ENCODE peak calls at places on chromosome 22, in four cellular contexts. I is heart left ventricle, R is testis, X is lung. Y is an unnamed sample.

GRCh38 chr22:28703436-28703835 is 23.8 kb upstream of the TTC28 start:
- DNase-seq in I (no peak), R (no peak), X (no peak), Y (no peak)

GRCh38 chr22:25976346-25976745 is 192.9 kb upstream of the SEZ6L start:
- DNase-seq in I (no peak), R (no peak), X (no peak), Y (no peak)

GRCh38 chr22:37235897-37236607 is 8.0 kb downstream of the RAC2 start:
- DNase-seq in I (no peak), R (no peak), X (no peak), Y (no peak)

GRCh38 chr22:43848366-43849171 is 13.7 kb downstream of the SULT4A1 start:
- DNase-seq in I (no peak), R (peak), X (no peak), Y (peak)

GRCh38 chr22:44738347-44738715 is 14.0 kb upstream of the ARHGAP8 start:
- DNase-seq in I (no peak), R (no peak), X (no peak), Y (no peak)

GRCh38 chr22:25165785-25166184 is 33.9 kb upstream of the CRYBB3 start:
- DNase-seq in I (no peak), R (no peak), X (no peak), Y (no peak)

GRCh38 chr22:42688914-42689275 is 31.8 kb downstream of the A4GALT start:
- DNase-seq in I (no peak), R (no peak), X (no peak), Y (no peak)

GRCh38 chr22:46071451-46072029 is 78.8 kb upstream of the PPARA start:
- DNase-seq in I (peak), R (peak), X (peak), Y (peak)

GRCh38 chr22:37275134-37275533 is 7.2 kb upstream of the CYTH4 start:
- DNase-seq in I (no peak), R (no peak), X (no peak), Y (no peak)

GRCh38 chr22:42271906-42272305 is 1.5 kb upstream of the TCF20 start:
- DNase-seq in I (no peak), R (no peak), X (no peak), Y (no peak)

GRCh38 chr22:44550666-44551491 is 52.8 kb upstream of the RTL6 start:
- DNase-seq in I (peak), R (peak), X (peak), Y (no peak)

GRCh38 chr22:32202539-32203180 is 2.2 kb downstream of the RFPL2 start:
- DNase-seq in I (peak), R (peak), X (peak), Y (no peak)

GRCh38 chr22:40572976-40573375 is 63.5 kb downstream of the MRTFA start:
- DNase-seq in I (no peak), R (no peak), X (no peak), Y (no peak)

GRCh38 chr22:46737105-46737975 is 712 bp downstream of the CERK start:
- DNase-seq in I (no peak), R (peak), X (no peak), Y (peak)

GRCh38 chr22:29503811-29504372 is 23.9 kb downstream of the NEFH start:
- DNase-seq in I (peak), R (peak), X (no peak), Y (no peak)

GRCh38 chr22:18060646-18061620 is 16.9 kb upstream of the PEX26 start:
- DNase-seq in I (no peak), R (no peak), X (no peak), Y (no peak)

GRCh38 chr22:37456351-37456750 is 29.1 kb upstream of the ELFN2 start:
- DNase-seq in I (no peak), R (no peak), X (no peak), Y (no peak)

GRCh38 chr22:46454910-46455269 is 82.5 kb downstream of the CELSR1 start:
- DNase-seq in I (no peak), R (no peak), X (no peak), Y (no peak)

GRCh38 chr22:29914165-29914564 is 31.2 kb downstream of the MTMR3 start:
- DNase-seq in I (no peak), R (no peak), X (no peak), Y (no peak)

GRCh38 chr22:48098243-48098935 is 1335.9 kb downstream of the TBC1D22A start:
- DNase-seq in I (no peak), R (no peak), X (no peak), Y (no peak)

GRCh38 chr22:36608987-36609386 is 80.0 kb upstream of the EIF3D start:
- DNase-seq in I (no peak), R (no peak), X (no peak), Y (no peak)

GRCh38 chr22:17083811-17084540 is 824 bp upstream of the IL17RA start:
- DNase-seq in I (no peak), R (no peak), X (no peak), Y (no peak)

GRCh38 chr22:32069579-32070372 is 26.7 kb downstream of the SLC5A1 start:
- DNase-seq in I (no peak), R (no peak), X (no peak), Y (no peak)

GRCh38 chr22:25970348-25970995 is 198.8 kb upstream of the SEZ6L start:
- DNase-seq in I (peak), R (no peak), X (no peak), Y (peak)

GRCh38 chr22:46461566-46462180 is 75.7 kb downstream of the CELSR1 start:
- DNase-seq in I (no peak), R (no peak), X (no peak), Y (no peak)

GRCh38 chr22:46803031-46803880 is 40.8 kb downstream of the TBC1D22A start:
- DNase-seq in I (no peak), R (peak), X (peak), Y (no peak)

GRCh38 chr22:25509391-25509791 is 55.1 kb upstream of the GRK3 start:
- DNase-seq in I (no peak), R (no peak), X (no peak), Y (no peak)

GRCh38 chr22:36938886-36939285 is 25.5 kb downstream of the CSF2RB start:
- DNase-seq in I (no peak), R (no peak), X (no peak), Y (no peak)

GRCh38 chr22:32325416-32325801 is 32.3 kb upstream of the RFPL3 start:
- DNase-seq in I (no peak), R (peak), X (no peak), Y (no peak)

GRCh38 chr22:47793304-47794101 is 1031.1 kb downstream of the TBC1D22A start:
- DNase-seq in I (no peak), R (no peak), X (peak), Y (no peak)

GRCh38 chr22:45551310-45552016 is 48.8 kb downstream of the FBLN1 start:
- DNase-seq in I (peak), R (peak), X (no peak), Y (no peak)

GRCh38 chr22:39457546-39458442 is 982 bp downstream of the MGAT3 start:
- DNase-seq in I (peak), R (peak), X (no peak), Y (no peak)
- H3K4me3 ChIP-seq in I (peak), R (peak), X (peak), Y (peak)

GRCh38 chr22:49433717-49434611 is 393.7 kb downstream of the BRD1 start:
- DNase-seq in I (no peak), R (no peak), X (no peak), Y (no peak)
- H3K4me3 ChIP-seq in I (no peak), R (no peak), X (no peak), Y (no peak)

GRCh38 chr22:27246558-27246957 is 555.0 kb downstream of the MN1 start:
- DNase-seq in I (no peak), R (no peak), X (no peak), Y (no peak)
- H3K4me3 ChIP-seq in I (no peak), R (no peak), X (no peak), Y (no peak)

DNA sequence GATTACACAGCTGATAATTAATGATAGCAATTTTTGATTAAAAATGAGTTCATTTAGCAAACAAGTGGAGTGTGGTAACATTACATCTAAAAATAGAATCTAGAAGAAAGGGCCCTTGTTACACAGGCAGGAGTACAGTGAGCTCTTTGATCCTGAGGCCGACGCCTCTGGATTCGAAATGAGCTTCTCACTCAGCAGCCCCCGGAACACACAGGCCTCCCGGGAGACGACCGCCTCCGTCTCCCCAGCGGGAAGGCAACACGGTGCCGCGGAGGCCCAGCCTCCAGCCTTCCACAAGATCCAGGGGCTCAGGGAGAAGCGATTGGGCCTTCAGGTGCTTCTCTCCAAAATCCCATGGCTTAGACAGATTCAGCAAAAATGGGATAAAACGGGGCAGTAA is 379.1 kb downstream of the BRD1 start:
- DNase-seq in I (no peak), R (peak), X (no peak), Y (no peak)
- H3K4me3 ChIP-seq in I (no peak), R (no peak), X (no peak), Y (peak)

GRCh38 chr22:22891139-22891621 is 3.6 kb downstream of the IGLL5 start:
- DNase-seq in I (no peak), R (no peak), X (no peak), Y (no peak)

GRCh38 chr22:22887621-22888503 is at the start of gene IGLL5:
- DNase-seq in I (no peak), R (no peak), X (no peak), Y (no peak)

GRCh38 chr22:22888509-22889353 is 1.1 kb downstream of the IGLL5 start:
- DNase-seq in I (no peak), R (no peak), X (no peak), Y (no peak)

GRCh38 chr22:22892096-22893052 is 4.8 kb downstream of the IGLL5 start:
- DNase-seq in I (no peak), R (no peak), X (no peak), Y (no peak)

DNA sequence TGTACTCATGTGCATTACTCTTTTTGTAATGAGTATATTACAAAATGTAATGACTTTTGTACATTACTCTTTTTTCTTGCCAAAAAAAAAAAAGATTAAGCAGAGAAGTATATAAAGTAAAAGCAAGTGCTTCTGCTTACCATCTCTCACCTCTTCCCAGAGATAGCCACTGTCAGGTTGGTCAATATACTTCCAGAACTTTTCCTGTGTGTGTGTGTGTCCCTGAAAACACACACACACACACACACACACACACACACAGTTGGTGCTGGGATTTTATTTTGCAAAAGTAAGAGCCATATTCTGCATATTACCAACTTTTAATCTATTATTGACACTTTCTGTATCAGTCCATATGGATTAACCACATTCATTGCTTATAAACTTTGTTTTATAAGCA is 2.5 kb downstream of the IGLL5 start:
- DNase-seq in I (no peak), R (no peak), X (no peak), Y (no peak)
- H3K4me3 ChIP-seq in I (no peak), R (no peak), X (no peak), Y (no peak)

DNA sequence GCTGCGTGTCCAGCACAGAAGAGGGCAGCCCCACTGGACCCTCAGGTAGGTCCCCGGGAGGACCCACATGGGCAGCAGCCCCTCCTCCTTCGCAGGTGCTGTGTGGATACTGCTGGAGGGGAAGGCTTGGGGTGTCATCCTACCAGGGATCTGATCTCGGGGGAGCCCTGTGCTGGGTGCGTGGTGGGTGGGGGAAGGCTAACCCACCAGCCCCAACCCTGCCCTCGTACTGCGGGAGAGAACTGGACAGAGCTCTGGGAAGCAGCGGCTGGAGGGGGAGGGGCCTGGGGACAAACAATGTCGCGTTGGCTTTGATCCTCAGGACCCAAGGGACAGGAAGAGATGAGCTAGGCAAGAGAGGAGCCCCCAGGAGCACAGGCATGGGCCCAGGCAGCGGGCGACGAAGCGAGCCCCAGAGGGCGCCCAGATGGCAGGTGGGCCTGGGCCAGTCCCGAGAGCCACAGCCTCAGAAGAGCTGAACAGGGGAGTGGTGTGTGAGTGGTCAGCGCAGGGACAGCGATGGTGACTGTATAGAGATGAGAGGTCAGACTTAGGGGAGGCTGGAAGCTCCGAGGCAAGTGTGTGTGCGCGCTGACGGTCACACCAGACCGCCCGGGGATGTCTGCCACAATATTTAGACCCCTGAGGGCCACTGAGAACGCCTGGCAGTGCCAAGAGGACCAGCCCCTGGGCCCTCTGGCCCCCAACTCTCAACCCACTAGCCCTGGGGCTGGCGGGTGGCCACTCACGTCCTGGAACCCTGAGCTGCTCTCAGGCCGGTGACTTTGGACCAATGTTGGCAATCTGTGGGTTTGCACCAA is 1.4 kb upstream of the PIM3 start:
- DNase-seq in I (peak), R (no peak), X (no peak), Y (no peak)
- H3K4me3 ChIP-seq in I (peak), R (peak), X (peak), Y (peak)

DNA sequence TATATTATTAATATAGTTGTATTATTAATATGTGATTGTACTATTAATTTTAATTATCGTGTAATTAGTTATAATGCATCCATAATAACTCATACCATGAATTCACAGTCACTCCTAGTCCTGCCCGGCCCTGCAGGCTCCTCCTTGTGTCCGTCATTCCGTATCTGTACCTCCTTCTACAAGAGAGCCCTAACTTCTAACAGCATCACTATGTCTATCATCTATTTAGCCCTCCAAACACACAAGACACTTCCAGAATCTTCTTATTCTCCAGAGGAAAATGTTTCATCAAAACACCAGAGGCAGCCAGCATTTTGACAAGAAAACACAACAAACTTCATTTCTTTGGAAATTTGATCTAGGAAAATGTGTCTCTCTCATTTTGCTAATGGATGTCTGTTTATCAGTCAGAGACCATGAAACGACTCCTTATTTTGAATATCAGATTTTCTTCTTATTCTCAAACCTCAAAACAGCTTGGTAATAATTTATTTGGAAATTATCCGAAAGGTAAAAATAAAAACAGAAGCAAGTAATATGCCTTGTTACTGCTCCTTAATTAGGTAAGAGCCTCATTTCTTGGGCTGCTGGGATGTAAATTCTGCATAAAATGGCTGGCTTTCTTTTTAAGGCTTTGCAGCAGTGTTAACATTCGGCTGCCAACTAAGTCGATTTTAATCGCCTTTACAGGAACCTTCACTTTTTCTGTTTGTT is 23.1 kb upstream of the SEPTIN5 start:
- DNase-seq in I (no peak), R (no peak), X (no peak), Y (no peak)
- H3K4me3 ChIP-seq in I (no peak), R (no peak), X (no peak), Y (peak)

GRCh38 chr22:49973018-49973965 is 12.7 kb downstream of the PIM3 start:
- DNase-seq in I (no peak), R (no peak), X (no peak), Y (no peak)

GRCh38 chr22:49971232-49972162 is 10.9 kb downstream of the PIM3 start:
- DNase-seq in I (peak), R (peak), X (peak), Y (peak)

GRCh38 chr22:49970528-49971231 is 10.1 kb downstream of the PIM3 start:
- DNase-seq in I (peak), R (peak), X (peak), Y (peak)

GRCh38 chr22:49969751-49970527 is 9.4 kb downstream of the PIM3 start:
- DNase-seq in I (no peak), R (no peak), X (no peak), Y (peak)

DNA sequence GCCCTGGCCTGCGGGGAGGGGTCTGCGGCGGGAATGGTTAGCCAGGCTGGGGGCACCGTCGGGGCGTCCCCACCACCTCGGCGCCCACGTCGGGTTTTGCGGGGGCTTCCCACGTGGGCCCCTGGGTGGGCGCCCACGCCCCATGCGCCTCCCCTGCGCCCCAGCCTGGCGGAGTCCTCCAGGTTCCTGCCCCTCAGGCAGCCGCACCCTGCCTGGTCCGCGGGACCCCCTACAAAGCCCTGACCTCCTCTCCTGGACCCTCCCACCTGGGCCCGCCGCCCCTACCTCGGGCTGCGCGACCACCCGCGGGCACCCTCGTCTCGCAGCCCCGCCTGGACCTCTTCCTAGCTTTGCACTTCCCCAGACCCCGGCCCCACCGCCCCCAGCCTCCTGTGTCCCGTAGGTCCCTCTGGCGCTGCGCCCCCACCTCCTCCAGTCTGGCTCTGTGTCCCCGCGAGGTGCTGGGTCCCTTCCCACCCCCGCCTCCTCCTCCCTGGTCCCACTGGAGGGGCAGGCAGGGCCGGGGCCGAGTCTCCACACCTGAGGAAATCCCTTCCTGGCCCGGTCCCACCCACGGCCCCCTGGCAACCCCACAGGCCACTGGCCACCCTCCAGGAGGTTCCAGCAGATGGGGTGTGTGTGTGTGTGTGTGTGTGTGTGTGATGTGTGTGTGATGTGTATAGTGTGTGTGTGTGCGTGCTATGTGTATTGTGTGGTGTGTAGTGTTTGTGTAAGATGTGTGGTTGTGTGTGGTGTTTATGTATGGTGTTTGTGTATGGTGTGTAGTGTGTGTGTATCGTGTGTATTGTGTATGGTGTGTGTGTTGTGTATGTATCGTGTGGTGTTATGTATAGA is 11.8 kb downstream of the PIM3 start:
- DNase-seq in I (peak), R (no peak), X (no peak), Y (peak)
- H3K4me3 ChIP-seq in I (peak), R (peak), X (no peak), Y (peak)

DNA sequence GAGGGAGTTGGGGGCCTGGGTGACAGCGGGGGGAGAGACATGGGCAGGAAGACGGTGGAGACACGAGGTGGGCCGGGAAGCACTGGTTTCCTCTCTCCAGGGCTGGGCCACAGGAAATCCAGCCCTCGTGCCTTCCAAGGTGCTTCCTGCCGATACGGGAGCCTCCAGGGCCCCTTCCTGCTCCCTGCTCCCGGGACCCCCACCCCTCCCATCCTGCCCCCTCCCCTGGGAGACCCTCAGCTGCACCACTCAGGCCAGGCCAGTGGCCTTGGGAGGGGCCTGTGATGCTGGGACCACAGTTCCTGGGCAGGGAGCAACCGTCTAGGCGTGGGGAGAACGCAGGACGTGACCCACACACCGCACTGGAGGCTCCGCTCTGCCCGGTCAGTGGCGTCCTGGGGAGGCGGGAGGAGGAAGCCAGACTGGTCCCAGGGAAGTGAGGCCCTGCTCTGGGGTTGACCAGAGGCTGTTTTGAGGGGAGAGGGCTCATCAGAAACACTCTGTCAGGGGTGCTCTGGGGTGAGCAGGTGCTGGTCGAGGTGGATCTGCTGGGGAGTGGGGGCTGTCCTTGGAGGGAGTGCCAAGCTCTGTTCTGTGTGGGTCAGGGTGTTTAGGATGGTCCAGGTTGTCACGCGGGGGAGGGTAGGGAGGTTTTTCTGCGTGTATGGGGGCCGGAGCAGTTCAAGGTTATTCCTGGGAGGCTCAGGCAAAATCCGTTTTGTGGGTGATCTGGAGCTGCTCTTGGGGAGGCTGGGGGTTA is at the start of gene SHANK3:
- DNase-seq in I (peak), R (no peak), X (peak), Y (no peak)
- H3K4me3 ChIP-seq in I (peak), R (peak), X (peak), Y (peak)